ENCODE peak calls at places on chromosomes 13 and 19, in eight cellular contexts. J is MM.1S; R is PC-9; U is SJSA1; X is naive thymus-derived CD4-positive, alpha-beta T cell; Y is neural progenitor cell; H is cardiac muscle cell; I is CD8-positive, alpha-beta T cell. M is an unnamed sample.

GRCh38 chr13:100957741-100958140 is 283.1 kb upstream of the TMTC4 start:
- DNase-seq in J (no peak), R (no peak), U (no peak), X (no peak), Y (no peak), H (no peak), I (no peak), M (no peak)

GRCh38 chr19:38658462-38659306 is 11.2 kb downstream of the ACTN4 start:
- DNase-seq in J (no peak), R (peak; percentile 70), U (peak; percentile 93), X (no peak), Y (no peak), H (peak; percentile 99), I (no peak), M (peak; percentile 96)

GRCh38 chr13:113972451-113973217 is 1.2 kb downstream of the C13orf46 start:
- DNase-seq in J (no peak), R (no peak), U (no peak), X (no peak), Y (no peak), H (no peak), I (no peak), M (no peak)

GRCh38 chr19:39870171-39870971 is 24.2 kb upstream of the FBL start:
- DNase-seq in J (no peak), R (no peak), U (no peak), X (no peak), Y (peak; percentile 52), H (no peak), I (no peak), M (no peak)

GRCh38 chr19:33374406-33374703 is 846 bp downstream of the CEBPG start:
- DNase-seq in J (no peak), R (no peak), U (no peak), X (no peak), Y (peak; percentile 41), H (no peak), I (no peak), M (no peak)

GRCh38 chr13:96672016-96672415 is 322.3 kb downstream of the OXGR1 start:
- DNase-seq in J (no peak), R (no peak), U (no peak), X (no peak), Y (no peak), H (no peak), I (no peak), M (peak; percentile 22)

GRCh38 chr13:105847532-105848295 is 687.7 kb downstream of the EFNB2 start:
- DNase-seq in J (no peak), R (no peak), U (no peak), X (no peak), Y (no peak), H (peak; percentile 12), I (no peak), M (peak; percentile 15)

GRCh38 chr19:7888145-7888825 is at the start of gene LRRC8E:
- DNase-seq in J (no peak), R (peak; percentile 86), U (peak; percentile 15), X (no peak), Y (peak; percentile 83), H (peak; percentile 76), I (no peak), M (no peak)

GRCh38 chr13:100458673-100459072 is 129.9 kb downstream of the GGACT start:
- DNase-seq in J (no peak), R (no peak), U (no peak), X (no peak), Y (no peak), H (no peak), I (no peak), M (no peak)

GRCh38 chr19:36183455-36183741 is 31.1 kb downstream of the ZNF565 start:
- DNase-seq in J (no peak), R (no peak), U (no peak), X (no peak), Y (no peak), H (peak; percentile 6), I (no peak), M (no peak)

GRCh38 chr13:66660013-66660804 is 569.9 kb downstream of the PCDH9 start:
- DNase-seq in J (no peak), R (peak; percentile 17), U (peak; percentile 16), X (no peak), Y (no peak), H (peak; percentile 54), I (no peak), M (peak; percentile 58)

GRCh38 chr19:374183-374885 is 29.7 kb upstream of the MIER2 start:
- DNase-seq in J (no peak), R (peak; percentile 20), U (no peak), X (no peak), Y (no peak), H (no peak), I (no peak), M (no peak)

GRCh38 chr19:42292963-42293362 is 9.0 kb upstream of the PRR19 start:
- DNase-seq in J (no peak), R (no peak), U (no peak), X (no peak), Y (no peak), H (no peak), I (no peak), M (no peak)

GRCh38 chr19:55647732-55648656 is at the start of gene CCDC106:
- DNase-seq in J (peak; percentile 30), R (no peak), U (peak; percentile 69), X (peak; percentile 42), Y (peak; percentile 90), H (peak; percentile 86), I (peak; percentile 78), M (no peak)

GRCh38 chr13:39961036-39961435 is 305.6 kb downstream of the COG6 start:
- DNase-seq in J (no peak), R (no peak), U (no peak), X (no peak), Y (no peak), H (no peak), I (no peak), M (no peak)

GRCh38 chr13:81683526-81683925 is 1342.6 kb upstream of the SPRY2 start:
- DNase-seq in J (no peak), R (no peak), U (no peak), X (no peak), Y (no peak), H (no peak), I (no peak), M (no peak)

GRCh38 chr19:15468675-15469512 is 4.5 kb upstream of the RASAL3 start:
- DNase-seq in J (no peak), R (no peak), U (no peak), X (no peak), Y (no peak), H (no peak), I (no peak), M (no peak)

GRCh38 chr13:45341799-45342584 is 1.0 kb upstream of the TPT1 start:
- DNase-seq in J (no peak), R (no peak), U (no peak), X (no peak), Y (no peak), H (peak; percentile 61), I (no peak), M (no peak)

GRCh38 chr13:101941095-101941777 is 460.6 kb downstream of the FGF14 start:
- DNase-seq in J (no peak), R (no peak), U (no peak), X (no peak), Y (no peak), H (no peak), I (no peak), M (no peak)

GRCh38 chr19:46629546-46630025 is 4.7 kb upstream of the PTGIR start:
- DNase-seq in J (no peak), R (no peak), U (no peak), X (no peak), Y (no peak), H (peak; percentile 82), I (no peak), M (no peak)

GRCh38 chr13:49304356-49304755 is 56.6 kb downstream of the CDADC1 start:
- DNase-seq in J (no peak), R (no peak), U (no peak), X (no peak), Y (no peak), H (no peak), I (no peak), M (no peak)

GRCh38 chr19:29383696-29384095 is 142.1 kb upstream of the VSTM2B start:
- DNase-seq in J (no peak), R (no peak), U (no peak), X (no peak), Y (no peak), H (no peak), I (no peak), M (no peak)

GRCh38 chr19:50510700-50511068 is 307 bp downstream of the JOSD2 start:
- DNase-seq in J (no peak), R (no peak), U (no peak), X (peak; percentile 86), Y (no peak), H (peak; percentile 18), I (no peak), M (no peak)

DNA sequence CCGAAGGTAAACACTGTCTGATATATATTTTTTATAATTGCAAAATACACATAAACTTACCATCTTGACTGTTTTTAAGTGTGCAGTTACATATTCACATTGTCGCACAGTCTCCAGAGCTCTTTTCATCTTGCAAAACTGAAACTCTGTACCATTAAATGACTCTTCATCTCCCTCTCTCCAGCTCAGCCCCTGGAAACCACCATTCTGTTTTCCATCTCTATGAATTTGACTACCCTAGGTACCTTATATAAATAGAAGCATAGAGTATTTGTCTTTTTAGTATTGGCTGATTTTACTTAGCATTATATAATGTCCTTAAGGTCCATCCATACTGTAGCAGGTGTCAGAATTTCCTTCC is 45.8 kb downstream of the LRCH1 start:
- DNase-seq in J (peak; percentile 28), R (no peak), U (no peak), X (no peak), Y (no peak), H (no peak), I (no peak), M (no peak)
- H3K4me1 ChIP-seq in J (peaks cover 17% of the 10 kb centered on the region), R (peaks cover 41% of the 10 kb centered on the region), U (peaks cover 3% of the 10 kb centered on the region), X (peaks cover 56% of the 10 kb centered on the region), Y (no peaks in the 10 kb centered on the region), H (peaks cover 22% of the 10 kb centered on the region), I (peaks cover 57% of the 10 kb centered on the region), M (peaks cover 22% of the 10 kb centered on the region)

DNA sequence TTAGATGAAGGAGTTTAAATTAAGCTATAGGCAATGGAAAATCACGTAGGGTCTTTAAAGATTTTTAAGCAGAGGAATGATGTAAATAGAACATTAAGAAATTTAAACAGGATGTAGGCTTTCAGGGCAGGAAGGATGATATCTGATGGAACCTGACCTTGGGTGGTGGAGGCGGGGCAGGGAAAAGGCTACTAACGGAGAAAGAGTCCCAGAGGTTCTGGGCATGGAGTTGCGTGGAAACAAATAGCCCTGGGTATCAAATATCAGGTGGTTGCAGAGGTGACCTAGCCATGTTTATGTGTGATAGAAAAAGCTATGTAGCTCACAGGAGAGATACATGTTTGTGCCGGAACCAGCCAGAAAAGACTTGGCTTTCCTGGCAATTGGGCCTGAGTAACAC is 7.8 kb upstream of the CDK8 start:
- DNase-seq in J (no peak), R (no peak), U (no peak), X (no peak), Y (no peak), H (no peak), I (no peak), M (no peak)
- H3K27ac ChIP-seq in J (no peak overlapping the region), R (no peak overlapping the region), U (no peak overlapping the region), X (no peak overlapping the region), Y (no peak overlapping the region), H (no peak overlapping the region), I (no peak overlapping the region), M (no peak overlapping the region)

GRCh38 chr13:87677043-87677333 is 5.8 kb downstream of the SLITRK5 start:
- DNase-seq in J (no peak), R (no peak), U (no peak), X (no peak), Y (no peak), H (no peak), I (no peak), M (no peak)
- H3K27me3 ChIP-seq in J (no peaks in the 10 kb centered on the region), R (no peaks in the 10 kb centered on the region), U (peaks cover 14% of the 10 kb centered on the region), X (peaks cover 39% of the 10 kb centered on the region), Y (peaks cover 100% of the 10 kb centered on the region), H (peaks cover 86% of the 10 kb centered on the region), I (peaks cover 22% of the 10 kb centered on the region), M (peaks cover 64% of the 10 kb centered on the region)

GRCh38 chr13:109782823-109783411 is 3.5 kb downstream of the IRS2 start:
- DNase-seq in J (no peak), R (no peak), U (no peak), X (no peak), Y (no peak), H (no peak), I (no peak), M (no peak)
- H3K4me1 ChIP-seq in J (peaks cover 9% of the 10 kb centered on the region), R (peaks cover 14% of the 10 kb centered on the region), U (peaks cover 61% of the 10 kb centered on the region), X (peaks cover 36% of the 10 kb centered on the region), Y (peaks cover 37% of the 10 kb centered on the region), H (peaks cover 13% of the 10 kb centered on the region), I (peaks cover 39% of the 10 kb centered on the region), M (peaks cover 14% of the 10 kb centered on the region)

M was measured in foreskin keratinocyte.